ENCODE peak calls at places on chromosomes 12 and 14, in eight cellular contexts. E is HepG2, F is HCT116, G is GM12878, P is A549, Q is WTC11, O is endothelial cell of umbilical vein, Z is H1. C is an unnamed sample.

GRCh38 chr12:81077329-81077685 is 572 bp upstream of the ACSS3 start:
- DNase-seq in Z (no peak), E (peak; percentile 79), Q (peak; percentile 73), O (no peak), G (no peak), P (no peak), F (no peak), C (no peak)

GRCh38 chr14:74658535-74659130 is 46.6 kb upstream of the LTBP2 start:
- DNase-seq in E (no peak), P (no peak), O (peak; percentile 51), G (no peak), F (no peak), Q (no peak), Z (no peak), C (no peak)

GRCh38 chr12:63779498-63780481 is at the start of gene RXYLT1:
- DNase-seq in O (peak; percentile 82), Z (peak; percentile 91), P (peak; percentile 85), Q (peak; percentile 85), E (peak; percentile 48), G (peak; percentile 32), F (peak; percentile 52), C (peak; percentile 87)

GRCh38 chr12:64184216-64184615 is 37.9 kb downstream of the KICS2 start:
- DNase-seq in Q (no peak), G (no peak), P (no peak), E (no peak), F (no peak), O (no peak), Z (no peak), C (no peak)

GRCh38 chr14:64089920-64090319 is 204.3 kb downstream of the ESR2 start:
- DNase-seq in O (no peak), P (no peak), Q (peak; percentile 25), G (no peak), F (no peak), Z (no peak), E (no peak), C (no peak)

GRCh38 chr12:76866726-76867125 is 12.1 kb downstream of the CSRP2 start:
- DNase-seq in O (no peak), F (no peak), Q (no peak), E (no peak), Z (no peak), P (no peak), G (no peak), C (no peak)

GRCh38 chr12:124454735-124455134 is 112.7 kb downstream of the NCOR2 start:
- DNase-seq in E (no peak), G (no peak), P (no peak), Z (no peak), F (no peak), Q (no peak), O (no peak), C (no peak)

GRCh38 chr12:121799175-121799841 is 4.5 kb upstream of the SETD1B start:
- DNase-seq in E (peak; percentile 77), Q (no peak), P (peak; percentile 94), F (peak; percentile 75), G (no peak), Z (no peak), O (peak; percentile 51), C (peak; percentile 81)

GRCh38 chr14:103126873-103127304 is 3.6 kb downstream of the TNFAIP2 start:
- DNase-seq in P (no peak), O (peak; percentile 26), F (no peak), E (peak; percentile 63), Z (peak; percentile 83), Q (peak; percentile 81), G (no peak), C (no peak)

GRCh38 chr14:90797919-90798318 is 18.3 kb downstream of the TTC7B start:
- DNase-seq in P (no peak), G (no peak), F (no peak), Q (no peak), O (no peak), E (no peak), Z (no peak), C (no peak)
- TF ChIP-seq MAX in P (no peak), G (no peak), F (no peak), Q (no peak), O (no peak), E (no peak), Z (no peak), C (no peak)

GRCh38 chr12:96889273-96889933 is 17.7 kb upstream of the NEDD1 start:
- DNase-seq in G (no peak), O (peak; percentile 91), Q (no peak), P (peak; percentile 22), Z (no peak), E (no peak), F (no peak), C (no peak)
- TF ChIP-seq MAX in G (no peak), O (no peak), Q (no peak), P (no peak), Z (no peak), E (no peak), F (no peak), C (no peak)

DNA sequence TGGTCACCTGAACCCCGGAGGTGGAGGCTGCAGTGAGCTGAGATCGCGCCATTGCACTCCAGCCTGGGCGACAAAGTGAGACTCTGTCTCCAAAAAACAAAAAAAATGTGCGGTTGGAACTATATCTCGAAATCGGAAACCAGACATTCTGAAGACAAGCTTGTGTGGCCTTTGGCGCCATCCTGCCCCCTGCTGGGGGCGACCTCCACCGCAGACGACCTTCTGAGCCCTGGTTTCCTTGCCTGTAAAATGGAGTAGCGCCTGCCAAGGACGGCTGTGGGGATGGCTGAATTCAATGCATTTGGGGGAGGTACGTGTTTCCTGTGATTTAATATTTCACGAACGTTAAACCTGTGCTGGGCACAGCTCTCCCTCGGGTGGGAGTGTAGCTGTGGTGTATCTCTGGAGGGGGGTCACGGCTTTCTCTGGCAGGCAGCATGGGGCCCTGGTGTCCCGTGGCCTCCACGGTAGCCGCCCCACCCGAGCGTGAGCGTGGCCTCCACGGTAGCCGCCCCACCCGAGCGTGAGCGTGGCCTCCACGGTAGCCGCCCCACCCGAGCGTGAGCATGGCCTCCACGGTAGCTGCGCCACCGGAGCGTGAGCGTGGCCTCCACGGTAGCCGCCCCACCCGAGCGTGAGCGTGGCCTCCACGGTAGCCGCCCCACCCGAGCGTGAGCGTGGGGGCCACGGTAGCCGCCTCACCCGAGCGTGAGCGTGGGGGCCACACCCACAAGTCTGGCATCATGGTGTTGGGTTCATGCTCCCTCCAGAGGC is 55.3 kb downstream of the LRCOL1 start:
- DNase-seq in O (no peak), Z (peak; percentile 70), E (peak; percentile 16), P (peak; percentile 64), G (no peak), Q (peak; percentile 46), F (no peak), C (peak; percentile 83)
- TF ChIP-seq MAX in O (no peak), Z (no peak), E (no peak), P (no peak), G (no peak), Q (no peak), F (no peak), C (no peak)

GRCh38 chr12:27566159-27566558 is 42.2 kb downstream of the PPFIBP1 start:
- DNase-seq in O (no peak), Z (no peak), F (no peak), P (no peak), E (no peak), Q (no peak), G (no peak), C (peak; percentile 21)

GRCh38 chr12:27566626-27567025 is 42.6 kb downstream of the PPFIBP1 start:
- DNase-seq in F (no peak), Z (no peak), P (no peak), O (no peak), E (no peak), Q (no peak), G (no peak), C (no peak)

GRCh38 chr12:27560126-27560525 is 36.1 kb downstream of the PPFIBP1 start:
- DNase-seq in E (no peak), Z (no peak), P (no peak), O (no peak), G (no peak), F (no peak), Q (no peak), C (no peak)

GRCh38 chr12:27561535-27562350 is 37.7 kb downstream of the PPFIBP1 start:
- DNase-seq in Q (no peak), Z (no peak), G (no peak), F (no peak), P (peak; percentile 26), E (no peak), O (no peak), C (no peak)

DNA sequence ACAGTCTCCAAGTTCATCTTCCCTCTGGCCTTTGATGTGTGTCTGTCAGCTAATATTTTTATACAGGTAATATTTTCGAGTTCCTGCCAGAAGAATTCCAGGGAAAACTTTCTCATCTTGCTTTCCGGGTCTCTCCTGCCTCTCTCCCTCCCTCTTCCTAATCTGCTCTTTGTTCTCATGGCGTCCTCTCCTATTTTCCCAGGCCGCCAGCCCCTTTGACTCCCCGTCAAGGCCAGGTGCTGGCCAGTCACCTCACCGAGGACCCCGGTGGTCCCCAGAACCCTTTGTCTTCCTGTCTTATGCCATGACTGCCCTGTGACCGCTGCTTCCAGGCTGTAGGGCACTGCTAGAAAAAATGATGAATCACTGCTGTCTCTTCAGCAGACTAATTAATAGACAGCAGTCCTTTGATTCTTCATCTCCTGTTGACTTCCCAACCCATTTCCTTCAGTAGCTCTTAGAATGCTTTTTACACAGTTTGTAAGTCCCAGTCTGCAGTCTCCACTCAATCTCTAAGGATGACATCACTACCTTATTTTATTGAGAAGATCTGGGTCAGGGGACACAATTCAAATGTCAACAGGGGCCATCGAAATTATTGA is 40.7 kb downstream of the PPFIBP1 start:
- DNase-seq in O (peak; percentile 67), E (no peak), Z (no peak), P (peak; percentile 17), Q (no peak), G (no peak), F (no peak), C (no peak)
- TF ChIP-seq MAX in O (no peak), E (no peak), Z (no peak), P (no peak), Q (no peak), G (no peak), F (no peak), C (no peak)

GRCh38 chr14:33846100-33846824 is 104.6 kb downstream of the EGLN3 start:
- DNase-seq in P (no peak), O (no peak), E (no peak), F (no peak), Q (no peak), G (no peak), Z (no peak), C (no peak)

GRCh38 chr14:33839193-33840076 is 111.4 kb downstream of the EGLN3 start:
- DNase-seq in O (peak; percentile 37), Q (peak; percentile 49), E (peak; percentile 58), Z (no peak), G (no peak), F (peak; percentile 31), P (peak; percentile 42), C (peak; percentile 33)

GRCh38 chr14:33840797-33841196 is 110.1 kb downstream of the EGLN3 start:
- DNase-seq in P (no peak), E (no peak), O (no peak), G (no peak), F (no peak), Q (no peak), Z (no peak), C (no peak)

GRCh38 chr14:33844118-33844517 is 106.8 kb downstream of the EGLN3 start:
- DNase-seq in G (no peak), E (no peak), O (no peak), Z (no peak), Q (no peak), F (no peak), P (no peak), C (no peak)

GRCh38 chr14:33842299-33842698 is 108.6 kb downstream of the EGLN3 start:
- DNase-seq in Z (no peak), P (peak; percentile 19), F (no peak), Q (no peak), E (no peak), G (no peak), O (no peak), C (no peak)
- TF ChIP-seq MAX in Z (no peak), P (no peak), F (no peak), Q (no peak), E (no peak), G (no peak), O (no peak), C (no peak)